ENCODE peak calls at places on chromosomes 6 and 20, in six cellular contexts. One of them, this sample, is unnamed.

GRCh38 chr20:9458075-9458818 is 56.1 kb upstream of the LAMP5 start:
- DNase-seq in anterior cingulate cortex: no peak
- DNase-seq in small intestine: no peak
- DNase-seq in K562: no peak
- DNase-seq in DMS 273 treated with DMSO at 0.1 percent for 48 hours: no peak
- DNase-seq in Caco-2: peak
- DNase-seq in this sample: no peak

GRCh38 chr6:44782198-44782597 is 394.7 kb downstream of the CDC5L start:
- DNase-seq in anterior cingulate cortex: no peak
- DNase-seq in small intestine: no peak
- DNase-seq in K562: no peak
- DNase-seq in DMS 273 treated with DMSO at 0.1 percent for 48 hours: no peak
- DNase-seq in Caco-2: no peak
- DNase-seq in this sample: no peak

GRCh38 chr6:148501178-148501590 is 158.5 kb downstream of the SASH1 start:
- DNase-seq in anterior cingulate cortex: no peak
- DNase-seq in small intestine: peak
- DNase-seq in K562: no peak
- DNase-seq in DMS 273 treated with DMSO at 0.1 percent for 48 hours: peak
- DNase-seq in Caco-2: no peak
- DNase-seq in this sample: no peak

GRCh38 chr20:48597521-48598302 is 230.1 kb downstream of the PREX1 start:
- DNase-seq in anterior cingulate cortex: no peak
- DNase-seq in small intestine: no peak
- DNase-seq in K562: no peak
- DNase-seq in DMS 273 treated with DMSO at 0.1 percent for 48 hours: peak
- DNase-seq in Caco-2: no peak
- DNase-seq in this sample: no peak

GRCh38 chr20:52379723-52380336 is 188.3 kb upstream of the ZFP64 start:
- DNase-seq in anterior cingulate cortex: no peak
- DNase-seq in small intestine: peak
- DNase-seq in K562: peak
- DNase-seq in DMS 273 treated with DMSO at 0.1 percent for 48 hours: no peak
- DNase-seq in Caco-2: peak
- DNase-seq in this sample: peak

GRCh38 chr6:1872649-1873131 is 263.0 kb downstream of the FOXC1 start:
- DNase-seq in anterior cingulate cortex: no peak
- DNase-seq in small intestine: peak
- DNase-seq in K562: no peak
- DNase-seq in DMS 273 treated with DMSO at 0.1 percent for 48 hours: peak
- DNase-seq in Caco-2: no peak
- DNase-seq in this sample: no peak

GRCh38 chr20:58251979-58252591 is 23.6 kb upstream of the ANKRD60 start:
- DNase-seq in anterior cingulate cortex: no peak
- DNase-seq in small intestine: peak
- DNase-seq in K562: peak
- DNase-seq in DMS 273 treated with DMSO at 0.1 percent for 48 hours: no peak
- DNase-seq in Caco-2: no peak
- DNase-seq in this sample: no peak

GRCh38 chr6:132820629-132821381 is 6.4 kb downstream of the RPS12 start:
- DNase-seq in anterior cingulate cortex: no peak
- DNase-seq in small intestine: no peak
- DNase-seq in K562: peak
- DNase-seq in DMS 273 treated with DMSO at 0.1 percent for 48 hours: peak
- DNase-seq in Caco-2: no peak
- DNase-seq in this sample: no peak

GRCh38 chr6:70266142-70266541 is 36.7 kb downstream of the COL9A1 start:
- DNase-seq in anterior cingulate cortex: no peak
- DNase-seq in small intestine: no peak
- DNase-seq in K562: no peak
- DNase-seq in DMS 273 treated with DMSO at 0.1 percent for 48 hours: no peak
- DNase-seq in Caco-2: no peak
- DNase-seq in this sample: no peak

GRCh38 chr6:5497896-5498578 is 236.7 kb downstream of the FARS2 start:
- DNase-seq in anterior cingulate cortex: no peak
- DNase-seq in small intestine: no peak
- DNase-seq in K562: no peak
- DNase-seq in DMS 273 treated with DMSO at 0.1 percent for 48 hours: no peak
- DNase-seq in Caco-2: no peak
- DNase-seq in this sample: no peak

GRCh38 chr6:148144917-148145521 is 197.6 kb upstream of the SASH1 start:
- DNase-seq in anterior cingulate cortex: peak
- DNase-seq in small intestine: peak
- DNase-seq in K562: peak
- DNase-seq in DMS 273 treated with DMSO at 0.1 percent for 48 hours: peak
- DNase-seq in Caco-2: peak
- DNase-seq in this sample: peak

GRCh38 chr6:125469915-125470314 is 168.1 kb upstream of the HDDC2 start:
- DNase-seq in anterior cingulate cortex: no peak
- DNase-seq in small intestine: no peak
- DNase-seq in K562: no peak
- DNase-seq in DMS 273 treated with DMSO at 0.1 percent for 48 hours: no peak
- DNase-seq in Caco-2: no peak
- DNase-seq in this sample: no peak

GRCh38 chr20:46118481-46119020 is 437 bp downstream of the CD40 start:
- DNase-seq in anterior cingulate cortex: no peak
- DNase-seq in small intestine: peak
- DNase-seq in K562: no peak
- DNase-seq in DMS 273 treated with DMSO at 0.1 percent for 48 hours: no peak
- DNase-seq in Caco-2: no peak
- DNase-seq in this sample: peak

GRCh38 chr6:44898296-44898930 is 429.7 kb upstream of the RUNX2 start:
- DNase-seq in anterior cingulate cortex: no peak
- DNase-seq in small intestine: no peak
- DNase-seq in K562: no peak
- DNase-seq in DMS 273 treated with DMSO at 0.1 percent for 48 hours: no peak
- DNase-seq in Caco-2: no peak
- DNase-seq in this sample: no peak